ENCODE peak calls at places on chromosome 12, in nine cellular contexts. X, C, H, T, R, V, U, A and I are unnamed samples.

GRCh38 chr12:13179159-13180074 is 17.1 kb upstream of the EMP1 start:
- DNase-seq in V (peak; percentile 81), R (peak; percentile 74), U (peak; percentile 96), A (no peak), X (peak; percentile 54), C (peak; percentile 69), H (peak; percentile 86), T (no peak), I (peak; percentile 75)

GRCh38 chr12:100251917-100252316 is 15.0 kb downstream of the DEPDC4 start:
- DNase-seq in H (no peak), X (no peak), C (no peak), A (no peak), T (no peak), U (no peak), R (peak; percentile 52), V (peak; percentile 54), I (no peak)

GRCh38 chr12:124413401-124413800 is 118.5 kb downstream of the RFLNA start:
- DNase-seq in H (no peak), T (no peak), X (peak; percentile 80), C (no peak), R (no peak), U (no peak), V (no peak), A (no peak), I (no peak)

GRCh38 chr12:62834971-62835547 is 99.9 kb downstream of the PPM1H start:
- DNase-seq in H (peak; percentile 67), X (no peak), U (no peak), A (no peak), T (peak; percentile 24), R (peak; percentile 50), C (no peak), V (no peak), I (no peak)

GRCh38 chr12:55696141-55696540 is 11.6 kb downstream of the ITGA7 start:
- DNase-seq in X (no peak), R (no peak), V (no peak), C (no peak), T (no peak), H (no peak), U (no peak), A (no peak), I (no peak)

GRCh38 chr12:65951697-65952096 is 127.4 kb downstream of the HMGA2 start:
- DNase-seq in T (no peak), U (no peak), X (no peak), H (no peak), C (no peak), V (no peak), A (no peak), R (no peak), I (no peak)

GRCh38 chr12:60290532-60290931 is 694.7 kb downstream of the SLC16A7 start:
- DNase-seq in R (no peak), H (no peak), A (no peak), V (no peak), T (no peak), X (no peak), U (no peak), C (no peak), I (no peak)

GRCh38 chr12:29427964-29428363 is 47.0 kb upstream of the ERGIC2 start:
- DNase-seq in R (peak; percentile 53), C (peak; percentile 49), A (peak; percentile 65), T (peak; percentile 36), V (peak; percentile 10), U (peak; percentile 47), H (no peak), X (peak; percentile 12), I (peak; percentile 23)

GRCh38 chr12:46450279-46450748 is 77.7 kb upstream of the SLC38A2 start:
- DNase-seq in V (no peak), R (peak; percentile 65), A (no peak), X (no peak), T (no peak), C (no peak), U (no peak), H (no peak), I (no peak)

GRCh38 chr12:31773867-31774266 is 45.0 kb upstream of the AMN1 start:
- DNase-seq in H (no peak), R (no peak), C (no peak), T (no peak), V (peak; percentile 59), U (no peak), A (peak; percentile 64), X (peak; percentile 26), I (no peak)

GRCh38 chr12:116517431-116518045 is 41.6 kb upstream of the MAP1LC3B2 start:
- DNase-seq in H (no peak), A (no peak), R (no peak), U (no peak), T (no peak), C (no peak), V (no peak), X (no peak), I (no peak)

GRCh38 chr12:52210186-52210924 is 18.5 kb upstream of the KRT80 start:
- DNase-seq in V (no peak), R (peak; percentile 55), A (no peak), X (no peak), H (peak; percentile 89), T (no peak), C (no peak), U (no peak), I (no peak)

GRCh38 chr12:130242506-130242905 is 80.2 kb downstream of the FZD10 start:
- DNase-seq in X (no peak), H (no peak), C (no peak), V (no peak), R (no peak), U (no peak), A (no peak), T (no peak), I (no peak)

GRCh38 chr12:77225373-77225772 is 160.0 kb upstream of the E2F7 start:
- DNase-seq in U (no peak), V (peak; percentile 21), R (no peak), A (no peak), X (no peak), H (no peak), C (no peak), T (no peak), I (peak; percentile 27)

GRCh38 chr12:130714591-130715149 is 1.4 kb downstream of the RIMBP2 start:
- DNase-seq in H (no peak), U (no peak), T (no peak), C (no peak), R (no peak), V (peak; percentile 10), A (no peak), X (peak; percentile 78), I (peak; percentile 36)

GRCh38 chr12:65810036-65810435 is 14.2 kb upstream of the HMGA2 start:
- DNase-seq in C (no peak), T (no peak), H (peak; percentile 80), R (no peak), X (no peak), V (no peak), A (no peak), U (no peak), I (no peak)

GRCh38 chr12:54299515-54300266 is 1.1 kb downstream of the NFE2 start:
- DNase-seq in V (no peak), R (peak; percentile 37), H (peak; percentile 76), T (no peak), U (no peak), C (no peak), X (no peak), A (no peak), I (no peak)
- TF ChIP-seq EZH2phosphoT487 in V (no peak), R (no peak), H (no peak), T (no peak), U (no peak), C (no peak), X (no peak), A (no peak), I (no peak)

GRCh38 chr12:94430304-94430703 is 29.4 kb downstream of the CEP83 start:
- DNase-seq in X (no peak), H (no peak), R (no peak), V (no peak), C (no peak), T (no peak), U (no peak), A (peak; percentile 5), I (no peak)

GRCh38 chr12:94429633-94430032 is 30.0 kb downstream of the CEP83 start:
- DNase-seq in R (no peak), C (peak; percentile 44), X (no peak), U (peak; percentile 29), T (no peak), V (no peak), H (no peak), A (no peak), I (no peak)

GRCh38 chr12:94429191-94429590 is 30.5 kb downstream of the CEP83 start:
- DNase-seq in C (peak; percentile 30), R (no peak), X (no peak), V (no peak), A (no peak), T (no peak), U (no peak), H (no peak), I (peak; percentile 49)

GRCh38 chr12:94426049-94426448 is 33.6 kb downstream of the CEP83 start:
- DNase-seq in A (no peak), V (no peak), T (no peak), C (peak; percentile 87), R (no peak), X (no peak), U (no peak), H (no peak), I (peak; percentile 18)

DNA sequence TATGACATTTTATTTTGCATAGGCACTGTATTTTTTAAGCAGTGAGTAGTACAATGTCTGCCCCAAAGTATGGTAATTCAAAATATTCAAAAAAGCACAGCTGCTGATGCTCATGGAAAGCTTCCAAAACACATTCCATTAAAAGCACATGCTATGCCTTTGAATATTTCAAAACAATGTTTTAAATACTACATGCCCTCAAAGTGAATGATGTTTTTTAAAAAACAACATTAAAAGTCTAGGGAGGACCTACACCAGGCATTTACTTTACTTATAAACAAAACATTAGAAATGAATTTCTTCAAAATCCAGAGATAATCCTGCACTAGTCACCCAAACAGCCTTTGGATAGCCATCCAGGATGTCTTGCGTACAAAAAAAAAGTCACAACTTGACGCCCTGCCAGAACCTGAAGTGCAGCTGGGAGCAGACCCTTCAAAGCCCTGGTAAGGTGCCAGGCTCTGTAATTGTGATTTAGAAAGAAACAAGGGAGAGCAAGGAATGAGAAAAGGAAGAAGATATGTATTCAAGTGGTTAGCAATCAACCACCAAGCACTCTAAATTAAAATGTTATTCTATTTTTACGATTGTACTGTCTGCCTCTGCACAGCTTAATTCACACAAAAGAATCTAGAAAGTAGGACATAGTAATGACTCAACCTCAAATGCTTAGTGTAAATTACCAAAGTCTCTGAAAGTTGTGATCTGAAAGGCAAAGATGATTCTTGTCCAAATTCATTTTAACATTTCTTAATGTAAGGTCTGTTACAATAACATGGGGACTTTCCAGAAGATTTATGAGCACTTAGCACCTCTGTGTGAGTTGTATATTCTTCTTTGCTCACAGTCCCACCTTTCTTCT is 31.9 kb downstream of the CEP83 start:
- DNase-seq in A (no peak), X (no peak), H (peak; percentile 63), C (no peak), U (no peak), T (no peak), R (no peak), V (peak; percentile 21), I (no peak)
- H3K27ac ChIP-seq in A (no peak overlapping the region), X (peak overlapping the region; percentile 50), H (peak overlapping the region; percentile 3), C (peak overlapping the region; percentile 91), U (no peak overlapping the region), T (no peak overlapping the region), R (no peak overlapping the region), V (no peak overlapping the region), I (peak overlapping the region; percentile 83)

GRCh38 chr12:16605666-16606116 is 271 bp downstream of the LMO3 start:
- DNase-seq in C (peak; percentile 12), T (no peak), H (peak; percentile 50), A (peak; percentile 64), R (peak; percentile 12), V (no peak), X (peak; percentile 20), U (peak; percentile 55), I (peak; percentile 46)
- H3K4me3 ChIP-seq in C (peak overlapping the region; percentile 85), T (no peak overlapping the region), H (peak overlapping the region; percentile 83), A (peak overlapping the region; percentile 77), R (peak overlapping the region; percentile 77), V (peak overlapping the region; percentile 72), X (peak overlapping the region; percentile 57), U (peak overlapping the region; percentile 64), I (peak overlapping the region; percentile 62)

GRCh38 chr12:64696065-64696741 is 63.0 kb downstream of the GNS start:
- DNase-seq in X (peak; percentile 27), V (peak; percentile 37), R (peak; percentile 73), C (no peak), U (no peak), A (peak; percentile 13), T (no peak), H (peak; percentile 58), I (no peak)
- TF ChIP-seq EZH2phosphoT487 in X (no peak), V (no peak), R (no peak), C (no peak), U (no peak), A (no peak), T (no peak), H (no peak), I (no peak)